ENCODE peak calls at places on chromosomes 4 and X, in seven cellular contexts. D is stomach, B is suprapubic skin, E is transverse colon, M is SK-N-SH, G is esophagus muscularis mucosa, V is K562. O is an unnamed sample.

GRCh38 chrX:41619221-41619620 is 69.6 kb upstream of the GPR34 start:
- DNase-seq in D (no peak), B (no peak), E (no peak), M (no peak), G (no peak), V (no peak), O (no peak)

GRCh38 chrX:1464282-1465131 is 11.8 kb upstream of the ASMTL start:
- DNase-seq in D (peak; percentile 17), B (peak; percentile 66), E (no peak), M (no peak), G (peak; percentile 81), V (no peak), O (no peak)

GRCh38 chr4:53764761-53765490 is 173.6 kb upstream of the LNX1 start:
- DNase-seq in D (no peak), B (no peak), E (no peak), M (no peak), G (peak; percentile 37), V (no peak), O (no peak)

GRCh38 chrX:12978205-12979010 is 3.5 kb downstream of the TMSB4X start:
- DNase-seq in D (peak; percentile 75), B (no peak), E (peak; percentile 78), M (no peak), G (no peak), V (no peak), O (peak; percentile 55)

GRCh38 chrX:107168712-107169111 is 37.5 kb downstream of the NUP62CL start:
- DNase-seq in D (no peak), B (no peak), E (no peak), M (no peak), G (no peak), V (no peak), O (no peak)

GRCh38 chr4:184756399-184756798 is 22.5 kb upstream of the CENPU start:
- DNase-seq in D (no peak), B (no peak), E (no peak), M (no peak), G (no peak), V (no peak), O (no peak)

GRCh38 chr4:187618701-187619278 is 376.8 kb upstream of the ZFP42 start:
- DNase-seq in D (no peak), B (no peak), E (no peak), M (no peak), G (no peak), V (no peak), O (no peak)

GRCh38 chr4:92122911-92123310 is 180.9 kb upstream of the GRID2 start:
- DNase-seq in D (no peak), B (no peak), E (no peak), M (no peak), G (no peak), V (no peak), O (no peak)

GRCh38 chrX:39762266-39762841 is 335.4 kb downstream of the BCOR start:
- DNase-seq in D (no peak), B (no peak), E (no peak), M (no peak), G (no peak), V (no peak), O (no peak)

GRCh38 chrX:35025820-35026219 is 83.2 kb downstream of the FAM47B start:
- DNase-seq in D (no peak), B (no peak), E (no peak), M (no peak), G (no peak), V (no peak), O (no peak)

GRCh38 chrX:1391707-1392375 is at the start of gene SLC25A6:
- DNase-seq in D (peak; percentile 99), B (peak; percentile 99), E (peak; percentile 99), M (peak; percentile 98), G (peak; percentile 100), V (peak; percentile 88), O (peak; percentile 99)

GRCh38 chrX:22577181-22577580 is 304.5 kb downstream of the CBLL2 start:
- DNase-seq in D (no peak), B (no peak), E (no peak), M (no peak), G (no peak), V (no peak), O (no peak)

GRCh38 chrX:11193035-11193469 is 81.9 kb downstream of the HCCS start:
- DNase-seq in D (no peak), B (no peak), E (no peak), M (no peak), G (no peak), V (no peak), O (no peak)

GRCh38 chr4:134708026-134708425 is 506.4 kb upstream of the PABPC4L start:
- DNase-seq in D (no peak), B (no peak), E (no peak), M (no peak), G (no peak), V (no peak), O (no peak)

GRCh38 chrX:153862369-153863250 is 23.4 kb downstream of the L1CAM start:
- DNase-seq in D (no peak), B (no peak), E (no peak), M (peak; percentile 26), G (no peak), V (no peak), O (no peak)

GRCh38 chr4:2101346-2102044 is 42.4 kb downstream of the NAT8L start:
- DNase-seq in D (no peak), B (no peak), E (no peak), M (no peak), G (no peak), V (no peak), O (no peak)

GRCh38 chr4:9963328-9963727 is 58.0 kb downstream of the SLC2A9 start:
- DNase-seq in D (no peak), B (no peak), E (no peak), M (no peak), G (peak; percentile 14), V (no peak), O (no peak)

GRCh38 chr4:35710343-35710742 is 534.0 kb downstream of the ARAP2 start:
- DNase-seq in D (no peak), B (no peak), E (no peak), M (no peak), G (no peak), V (no peak), O (no peak)

GRCh38 chrX:153441981-153442380 is 3.9 kb downstream of the TREX2 start:
- DNase-seq in D (no peak), B (no peak), E (no peak), M (no peak), G (no peak), V (no peak), O (no peak)

GRCh38 chrX:17397074-17397473 is 22.1 kb downstream of the NHS start:
- DNase-seq in D (no peak), B (no peak), E (no peak), M (no peak), G (no peak), V (no peak), O (no peak)

GRCh38 chr4:1330761-1331590 is 16.0 kb upstream of the UVSSA start:
- DNase-seq in D (no peak), B (no peak), E (no peak), M (peak; percentile 36), G (no peak), V (no peak), O (no peak)

GRCh38 chrX:10050481-10050880 is 83.3 kb downstream of the CLDN34 start:
- DNase-seq in D (peak; percentile 33), B (no peak), E (no peak), M (no peak), G (no peak), V (no peak), O (no peak)

GRCh38 chrX:133653363-133653762 is 238.1 kb upstream of the GPC4 start:
- DNase-seq in D (no peak), B (no peak), E (no peak), M (no peak), G (no peak), V (no peak), O (no peak)

GRCh38 chr4:25489221-25489797 is 112.2 kb downstream of the ANAPC4 start:
- DNase-seq in D (no peak), B (no peak), E (no peak), M (no peak), G (no peak), V (no peak), O (no peak)

GRCh38 chr4:10093801-10094552 is 22.6 kb downstream of the WDR1 start:
- DNase-seq in D (no peak), B (no peak), E (no peak), M (peak; percentile 50), G (no peak), V (no peak), O (peak; percentile 74)

GRCh38 chr4:108337923-108338322 is 169.2 kb upstream of the LEF1 start:
- DNase-seq in D (no peak), B (no peak), E (no peak), M (peak; percentile 8), G (no peak), V (no peak), O (no peak)

GRCh38 chr4:142379277-142380051 is 466.6 kb downstream of the INPP4B start:
- DNase-seq in D (no peak), B (no peak), E (no peak), M (no peak), G (no peak), V (no peak), O (no peak)
- H3K4me3 ChIP-seq in D (no peak overlapping the region), B (no peak overlapping the region), E (no peak overlapping the region), M (no peak overlapping the region), G (no peak overlapping the region), V (no peak overlapping the region), O (no peak overlapping the region)

DNA sequence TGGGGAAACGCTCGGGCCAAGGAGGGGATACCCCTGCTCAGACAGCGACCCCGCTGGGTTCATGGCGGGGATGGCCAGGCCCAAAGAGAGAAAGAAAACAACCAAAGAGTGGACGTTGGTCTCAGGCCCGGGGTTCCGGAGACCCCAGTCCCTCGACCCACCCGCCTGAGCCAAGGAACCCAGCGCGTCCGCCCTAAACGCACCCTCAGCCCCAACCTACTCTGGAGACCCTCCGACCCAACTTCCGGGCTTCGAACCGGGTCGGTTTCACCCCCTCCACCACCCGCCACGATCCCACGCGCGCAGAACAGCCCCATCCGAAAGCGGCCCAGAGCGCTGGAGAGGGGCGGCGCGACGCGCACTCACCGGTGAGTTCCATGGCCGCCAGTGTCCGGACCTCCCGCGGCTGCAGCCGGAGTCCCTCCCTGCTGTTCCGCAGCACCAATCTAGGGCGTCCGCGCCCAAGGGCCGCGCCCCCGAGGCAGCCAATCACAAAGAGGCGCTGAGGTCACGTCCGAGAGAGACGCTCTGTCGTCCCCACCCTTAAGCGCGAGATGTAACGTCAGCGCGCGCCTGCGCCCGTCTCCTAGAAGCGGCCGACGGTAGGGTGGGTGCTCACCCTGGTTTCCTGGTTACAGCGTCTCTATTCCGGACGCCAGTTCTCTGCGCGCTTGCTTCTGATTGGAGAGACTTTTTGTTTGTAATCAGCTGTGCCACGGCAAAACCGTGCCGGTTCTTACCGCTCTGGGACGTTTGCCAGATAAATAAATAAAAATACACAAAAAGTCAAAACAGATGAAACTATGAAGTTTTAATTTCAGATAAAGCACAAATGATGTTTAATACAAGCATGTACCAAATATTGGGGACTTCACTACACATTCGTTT is at the start of gene PIGA:
- DNase-seq in D (peak; percentile 94), B (peak; percentile 96), E (peak; percentile 95), M (peak; percentile 89), G (peak; percentile 98), V (peak; percentile 96), O (peak; percentile 92)
- TF ChIP-seq EP300 in D (no peak), B (no peak), E (no peak), M (no peak), G (no peak), V (no peak), O (peak; percentile 59)

GRCh38 chrX:135521405-135522131 is 1.1 kb downstream of the INTS6L start:
- DNase-seq in D (peak; percentile 78), B (peak; percentile 85), E (peak; percentile 88), M (peak; percentile 82), G (peak; percentile 92), V (peak; percentile 87), O (peak; percentile 86)
- H3K4me3 ChIP-seq in D (peak overlapping the region; percentile 68), B (peak overlapping the region; percentile 75), E (peak overlapping the region; percentile 85), M (peak overlapping the region; percentile 59), G (peak overlapping the region; percentile 80), V (peak overlapping the region; percentile 82), O (peak overlapping the region; percentile 59)

GRCh38 chr4:26719954-26720552 is 136.2 kb downstream of the TBC1D19 start:
- DNase-seq in D (no peak), B (no peak), E (no peak), M (peak; percentile 12), G (no peak), V (no peak), O (no peak)
- TF ChIP-seq EP300 in D (no peak), B (no peak), E (no peak), M (no peak), G (no peak), V (no peak), O (no peak)